ENCODE peak calls at places on chromosomes 1 and 21, in eight cellular contexts. G is HEK293T; T is GM23248; V is IMR-90; S is NCI-H1105 treated with DMSO at 0.1 percent for 48 hours; K is activated naive CD4-positive, alpha-beta T cell; Z is lower lobe of right lung; A is cardiac fibroblast. I is an unnamed sample.
A peak's percentile ranks its signal among the peaks of the same experiment; 100 is the strongest.

GRCh38 chr21:46357684-46358425 is 33.9 kb downstream of the PCNT start:
- DNase-seq in G (no peak), T (no peak), V (no peak), S (no peak), K (no peak), Z (no peak), A (no peak), I (no peak)

GRCh38 chr1:110152133-110152785 is 2.0 kb downstream of the SLC6A17 start:
- DNase-seq in G (no peak), T (peak; percentile 90), V (peak; percentile 74), S (no peak), K (no peak), Z (no peak), A (no peak), I (no peak)

GRCh38 chr1:224434447-224435317 is at the start of gene WDR26:
- DNase-seq in G (peak; percentile 96), T (peak; percentile 92), V (peak; percentile 80), S (peak; percentile 85), K (peak; percentile 37), Z (peak; percentile 84), A (peak; percentile 76), I (no peak)

GRCh38 chr1:232590742-232591082 is 39.2 kb downstream of the SIPA1L2 start:
- DNase-seq in G (no peak), T (no peak), V (no peak), S (no peak), K (no peak), Z (no peak), A (no peak), I (no peak)

GRCh38 chr1:181791721-181792120 is 269.8 kb downstream of the ZNF648 start:
- DNase-seq in G (no peak), T (no peak), V (no peak), S (no peak), K (no peak), Z (no peak), A (no peak), I (no peak)

GRCh38 chr1:168288311-168289052 is 7.8 kb downstream of the TBX19 start:
- DNase-seq in G (no peak), T (peak; percentile 41), V (peak; percentile 65), S (no peak), K (no peak), Z (no peak), A (peak; percentile 50), I (no peak)

GRCh38 chr1:13828454-13829151 is 128.6 kb downstream of the PRDM2 start:
- DNase-seq in G (peak; percentile 72), T (peak; percentile 24), V (no peak), S (peak; percentile 3), K (no peak), Z (peak; percentile 82), A (peak; percentile 15), I (no peak)

GRCh38 chr1:110235839-110236682 is 25.9 kb downstream of the KCNC4 start:
- DNase-seq in G (no peak), T (peak; percentile 98), V (peak; percentile 85), S (no peak), K (no peak), Z (no peak), A (peak; percentile 74), I (no peak)

GRCh38 chr1:234618726-234619049 is 8.7 kb upstream of the IRF2BP2 start:
- DNase-seq in G (no peak), T (peak; percentile 77), V (no peak), S (no peak), K (no peak), Z (no peak), A (no peak), I (no peak)

GRCh38 chr1:93777255-93777654 is 95.6 kb upstream of the BCAR3 start:
- DNase-seq in G (no peak), T (no peak), V (no peak), S (no peak), K (no peak), Z (no peak), A (no peak), I (no peak)

GRCh38 chr1:34761776-34762307 is 2.3 kb downstream of the GJB4 start:
- DNase-seq in G (no peak), T (no peak), V (no peak), S (no peak), K (no peak), Z (no peak), A (no peak), I (no peak)

GRCh38 chr21:41715649-41716321 is 51.1 kb downstream of the RIPK4 start:
- DNase-seq in G (no peak), T (no peak), V (no peak), S (no peak), K (no peak), Z (no peak), A (no peak), I (no peak)

GRCh38 chr1:43366179-43366578 is 1.6 kb downstream of the ELOVL1 start:
- DNase-seq in G (no peak), T (no peak), V (no peak), S (no peak), K (no peak), Z (peak; percentile 72), A (no peak), I (no peak)

GRCh38 chr1:8439015-8439702 is 121.2 kb downstream of the SLC45A1 start:
- DNase-seq in G (peak; percentile 80), T (peak; percentile 94), V (peak; percentile 88), S (peak; percentile 88), K (no peak), Z (peak; percentile 89), A (peak; percentile 92), I (no peak)

GRCh38 chr1:154567386-154568164 is at the start of gene CHRNB2:
- DNase-seq in G (peak; percentile 91), T (peak; percentile 72), V (no peak), S (peak; percentile 85), K (peak; percentile 24), Z (peak; percentile 75), A (peak; percentile 57), I (no peak)

GRCh38 chr1:67514299-67514698 is 84.1 kb upstream of the SERBP1 start:
- DNase-seq in G (no peak), T (no peak), V (no peak), S (no peak), K (no peak), Z (no peak), A (no peak), I (no peak)

GRCh38 chr1:160053548-160054365 is 16.2 kb downstream of the KCNJ10 start:
- DNase-seq in G (no peak), T (no peak), V (no peak), S (no peak), K (no peak), Z (no peak), A (no peak), I (no peak)

GRCh38 chr1:30135729-30136128 is 587.7 kb downstream of the MATN1 start:
- DNase-seq in G (no peak), T (no peak), V (no peak), S (no peak), K (no peak), Z (no peak), A (no peak), I (no peak)

GRCh38 chr1:112393634-112393976 is 2.4 kb upstream of the CTTNBP2NL start:
- DNase-seq in G (no peak), T (peak; percentile 63), V (no peak), S (no peak), K (no peak), Z (no peak), A (peak; percentile 77), I (no peak)

I was measured in cortex of kidney.